ENCODE peak calls at places on chromosomes 13 and 19, in seven cellular contexts. V is GM12878; R is CD4-positive, CD25-positive, alpha-beta regulatory T cell; I is lower leg skin; L is AG08396; W is NCI-H774; H is T47D. D is an unnamed sample.

GRCh38 chr19:51347209-51347928 is 5.4 kb upstream of the VSIG10L start:
- DNase-seq in W (no peak), V (no peak), L (no peak), H (no peak), I (no peak), R (no peak), D (no peak)

GRCh38 chr19:33804021-33804799 is 7.5 kb downstream of the KCTD15 start:
- DNase-seq in R (no peak), L (peak), H (no peak), V (no peak), I (no peak), W (no peak), D (no peak)

GRCh38 chr19:32208060-32208459 is 137.3 kb upstream of the ZNF507 start:
- DNase-seq in L (no peak), W (no peak), I (no peak), R (no peak), V (no peak), H (no peak), D (peak)

GRCh38 chr13:20981370-20982095 is 79.0 kb upstream of the XPO4 start:
- DNase-seq in L (no peak), I (peak), R (no peak), V (no peak), H (no peak), W (no peak), D (no peak)

GRCh38 chr13:38024431-38024830 is 154.9 kb upstream of the TRPC4 start:
- DNase-seq in L (no peak), V (no peak), I (no peak), W (no peak), H (no peak), R (no peak), D (no peak)

GRCh38 chr19:15305582-15306334 is 26.6 kb downstream of the BRD4 start:
- DNase-seq in H (no peak), R (no peak), W (no peak), L (no peak), V (no peak), I (no peak), D (no peak)

GRCh38 chr19:41934849-41935374 is 6.7 kb upstream of the ERFL start:
- DNase-seq in I (peak), W (peak), V (no peak), L (peak), H (peak), R (peak), D (no peak)

GRCh38 chr19:2438178-2438577 is 10.8 kb upstream of the TIMM13 start:
- DNase-seq in I (no peak), R (no peak), H (no peak), L (no peak), W (no peak), V (no peak), D (no peak)

GRCh38 chr19:53389591-53390377 is 5.2 kb upstream of the ZNF765 start:
- DNase-seq in I (no peak), W (no peak), R (no peak), L (peak), V (no peak), H (no peak), D (no peak)

GRCh38 chr19:46271488-46272197 is 25.2 kb upstream of the HIF3A start:
- DNase-seq in R (no peak), I (no peak), V (no peak), W (no peak), H (no peak), L (peak), D (no peak)

GRCh38 chr19:55678121-55678671 is 3.2 kb downstream of the EPN1 start:
- DNase-seq in W (no peak), I (no peak), L (no peak), V (peak), R (no peak), H (no peak), D (no peak)

GRCh38 chr13:78192721-78193120 is 274.1 kb upstream of the EDNRB start:
- DNase-seq in H (no peak), W (no peak), R (no peak), V (no peak), L (peak), I (no peak), D (no peak)

GRCh38 chr19:19356500-19356899 is 35.9 kb downstream of the MAU2 start:
- DNase-seq in L (no peak), W (no peak), V (no peak), H (no peak), I (no peak), R (no peak), D (no peak)

GRCh38 chr13:53068841-53069520 is 40.4 kb downstream of the OLFM4 start:
- DNase-seq in I (no peak), H (no peak), R (no peak), V (no peak), L (no peak), W (no peak), D (peak)

GRCh38 chr13:106917673-106918652 is 350.0 kb upstream of the ARGLU1 start:
- DNase-seq in R (peak), H (peak), W (peak), V (no peak), L (peak), I (peak), D (peak)

GRCh38 chr19:16115309-16116039 is 3.8 kb downstream of the RAB8A start:
- DNase-seq in V (no peak), L (no peak), I (no peak), W (no peak), H (no peak), R (no peak), D (no peak)

D was measured in esophagus muscularis mucosa.